ENCODE peak calls at places on chromosomes 13 and 19, in nine cellular contexts. I is Karpas-422, D is neural progenitor cell, X is breast epithelium, E is right lobe of liver, J is AG04450, Q is uterus, W is right cardiac atrium, B is PC-9. T is an unnamed sample.

GRCh38 chr13:106786006-106786579 is 218.2 kb upstream of the ARGLU1 start:
- DNase-seq in I (no peak), D (no peak), X (no peak), E (no peak), J (no peak), Q (no peak), W (no peak), B (peak; percentile 2), T (no peak)

GRCh38 chr19:53506728-53507127 is 31.2 kb upstream of the ZNF331 start:
- DNase-seq in I (no peak), D (no peak), X (no peak), E (no peak), J (no peak), Q (no peak), W (no peak), B (no peak), T (no peak)

GRCh38 chr13:96052655-96053002 is 572 bp downstream of the UGGT2 start:
- DNase-seq in I (peak; percentile 75), D (no peak), X (no peak), E (no peak), J (peak; percentile 20), Q (no peak), W (no peak), B (peak; percentile 63), T (no peak)

GRCh38 chr13:84086847-84087162 is 204.5 kb upstream of the SLITRK1 start:
- DNase-seq in I (no peak), D (no peak), X (no peak), E (no peak), J (no peak), Q (no peak), W (no peak), B (no peak), T (no peak)

GRCh38 chr13:25992076-25992475 is 59.7 kb downstream of the SHISA2 start:
- DNase-seq in I (no peak), D (no peak), X (no peak), E (no peak), J (no peak), Q (no peak), W (no peak), B (no peak), T (no peak)

GRCh38 chr19:11130824-11131455 is 24.6 kb downstream of the SPC24 start:
- DNase-seq in I (peak; percentile 89), D (peak; percentile 75), X (peak; percentile 89), E (peak; percentile 79), J (peak; percentile 45), Q (peak; percentile 88), W (peak; percentile 90), B (peak; percentile 41), T (peak; percentile 78)

GRCh38 chr13:73065665-73066350 is 7.0 kb downstream of the KLF5 start:
- DNase-seq in I (no peak), D (no peak), X (no peak), E (no peak), J (no peak), Q (no peak), W (no peak), B (peak; percentile 88), T (no peak)

GRCh38 chr19:49295208-49295880 is 29.6 kb downstream of the SLC6A16 start:
- DNase-seq in I (no peak), D (no peak), X (no peak), E (no peak), J (no peak), Q (no peak), W (no peak), B (no peak), T (no peak)

GRCh38 chr19:39193785-39194184 is 3.0 kb upstream of the NCCRP1 start:
- DNase-seq in I (no peak), D (peak; percentile 25), X (no peak), E (no peak), J (no peak), Q (no peak), W (no peak), B (no peak), T (no peak)

GRCh38 chr13:95627590-95627989 is 16.9 kb downstream of the DZIP1 start:
- DNase-seq in I (no peak), D (no peak), X (no peak), E (no peak), J (no peak), Q (no peak), W (no peak), B (no peak), T (no peak)

GRCh38 chr19:35044317-35045117 is 3.0 kb downstream of the HPN start:
- DNase-seq in I (peak; percentile 74), D (peak; percentile 60), X (no peak), E (peak; percentile 61), J (no peak), Q (peak; percentile 50), W (peak; percentile 83), B (no peak), T (peak; percentile 78)

GRCh38 chr19:34508540-34508939 is 27.0 kb downstream of the WTIP start:
- DNase-seq in I (no peak), D (no peak), X (no peak), E (no peak), J (no peak), Q (no peak), W (no peak), B (no peak), T (no peak)

GRCh38 chr19:31351212-31352193 is 2.3 kb upstream of the TSHZ3 start:
- DNase-seq in I (no peak), D (peak; percentile 68), X (no peak), E (no peak), J (no peak), Q (peak; percentile 56), W (peak; percentile 82), B (no peak), T (no peak)

GRCh38 chr13:49567501-49567900 is 17.9 kb downstream of the RCBTB1 start:
- DNase-seq in I (no peak), D (no peak), X (no peak), E (no peak), J (no peak), Q (no peak), W (no peak), B (no peak), T (no peak)

GRCh38 chr19:11023635-11024168 is 62.9 kb downstream of the SMARCA4 start:
- DNase-seq in I (no peak), D (no peak), X (no peak), E (no peak), J (no peak), Q (no peak), W (peak; percentile 26), B (no peak), T (no peak)

GRCh38 chr19:2812414-2813234 is 7.0 kb upstream of the ZNF554 start:
- DNase-seq in I (no peak), D (no peak), X (no peak), E (no peak), J (no peak), Q (no peak), W (peak; percentile 40), B (no peak), T (no peak)

GRCh38 chr19:50562329-50562728 is 5.9 kb downstream of the LRRC4B start:
- DNase-seq in I (no peak), D (no peak), X (no peak), E (no peak), J (no peak), Q (no peak), W (no peak), B (no peak), T (no peak)

GRCh38 chr19:23531976-23532375 is 136.7 kb upstream of the ZNF91 start:
- DNase-seq in I (no peak), D (no peak), X (no peak), E (no peak), J (no peak), Q (no peak), W (no peak), B (no peak), T (no peak)
- H3K9me3 ChIP-seq in I (no peaks in the 10 kb centered on the region), D (peaks cover 3% of the 10 kb centered on the region), X (no peaks in the 10 kb centered on the region), E (no peaks in the 10 kb centered on the region), J (peaks cover 26% of the 10 kb centered on the region), Q (no peaks in the 10 kb centered on the region), W (no peaks in the 10 kb centered on the region), B (peaks cover 38% of the 10 kb centered on the region), T (peaks cover 72% of the 10 kb centered on the region)

DNA sequence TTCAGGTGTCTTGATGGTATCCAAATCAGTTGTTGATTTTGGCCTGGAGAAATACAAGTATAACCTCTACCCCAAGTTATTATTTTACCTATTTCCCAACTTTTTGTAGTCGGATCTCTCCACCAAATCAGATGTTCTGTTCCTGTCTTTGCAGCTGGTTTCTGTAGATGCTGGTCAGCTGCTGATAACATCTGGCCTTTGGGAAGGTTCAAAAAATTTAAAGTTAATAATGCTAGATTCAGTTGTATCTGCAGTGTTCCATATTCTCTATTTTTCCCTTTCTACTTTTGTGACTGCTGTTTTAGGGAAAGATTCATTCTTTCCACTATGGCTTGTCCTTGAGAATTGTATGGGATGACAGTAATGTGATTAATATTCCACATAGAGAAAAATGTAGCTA is 99.3 kb downstream of the ZNF100 start:
- DNase-seq in I (no peak), D (no peak), X (no peak), E (no peak), J (no peak), Q (no peak), W (no peak), B (no peak), T (no peak)
- H3K9me3 ChIP-seq in I (no peaks in the 10 kb centered on the region), D (peaks cover 5% of the 10 kb centered on the region), X (no peaks in the 10 kb centered on the region), E (no peaks in the 10 kb centered on the region), J (peaks cover 8% of the 10 kb centered on the region), Q (no peaks in the 10 kb centered on the region), W (no peaks in the 10 kb centered on the region), B (no peaks in the 10 kb centered on the region), T (no peaks in the 10 kb centered on the region)

DNA sequence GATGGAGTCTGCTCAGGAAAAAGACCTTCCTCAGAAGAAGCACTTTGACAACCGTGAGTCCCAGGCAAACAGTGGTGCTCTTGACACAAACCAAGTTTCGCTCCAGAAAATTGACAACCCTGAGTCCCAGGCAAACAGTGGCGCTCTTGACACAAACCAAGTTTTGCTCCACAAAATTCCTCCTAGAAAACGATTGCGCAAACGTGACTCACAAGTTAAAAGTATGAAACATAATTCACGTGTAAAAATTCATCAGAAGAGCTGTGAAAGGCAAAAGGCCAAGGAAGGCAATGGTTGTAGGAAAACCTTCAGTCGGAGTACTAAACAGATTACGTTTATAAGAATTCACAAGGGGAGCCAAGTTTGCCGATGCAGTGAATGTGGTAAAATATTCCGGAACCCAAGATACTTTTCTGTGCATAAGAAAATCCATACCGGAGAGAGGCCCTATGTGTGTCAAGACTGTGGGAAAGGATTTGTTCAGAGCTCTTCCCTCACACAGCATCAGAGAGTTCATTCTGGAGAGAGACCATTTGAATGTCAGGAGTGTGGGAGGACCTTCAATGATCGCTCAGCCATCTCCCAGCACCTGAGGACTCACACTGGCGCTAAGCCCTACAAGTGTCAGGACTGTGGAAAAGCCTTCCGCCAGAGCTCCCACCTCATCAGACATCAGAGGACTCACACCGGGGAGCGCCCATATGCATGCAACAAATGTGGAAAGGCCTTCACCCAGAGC is 16.2 kb upstream of the ZNF544 start:
- DNase-seq in I (no peak), D (no peak), X (no peak), E (no peak), J (no peak), Q (no peak), W (no peak), B (no peak), T (no peak)
- H3K9me3 ChIP-seq in I (peaks cover 72% of the 10 kb centered on the region), D (peaks cover 15% of the 10 kb centered on the region), X (peaks cover 99% of the 10 kb centered on the region), E (peaks cover 93% of the 10 kb centered on the region), J (peaks cover 96% of the 10 kb centered on the region), Q (no peaks in the 10 kb centered on the region), W (peaks cover 66% of the 10 kb centered on the region), B (peaks cover 97% of the 10 kb centered on the region), T (peaks cover 100% of the 10 kb centered on the region)

GRCh38 chr19:58218899-58219298 is 9.8 kb upstream of the ZNF544 start:
- DNase-seq in I (peak; percentile 84), D (peak; percentile 26), X (no peak), E (no peak), J (no peak), Q (no peak), W (no peak), B (no peak), T (no peak)
- H3K9me3 ChIP-seq in I (peaks cover 33% of the 10 kb centered on the region), D (peaks cover 6% of the 10 kb centered on the region), X (peaks cover 90% of the 10 kb centered on the region), E (peaks cover 45% of the 10 kb centered on the region), J (peaks cover 78% of the 10 kb centered on the region), Q (no peaks in the 10 kb centered on the region), W (peaks cover 15% of the 10 kb centered on the region), B (peaks cover 57% of the 10 kb centered on the region), T (no peaks in the 10 kb centered on the region)

GRCh38 chr19:12350185-12350889 is 15.1 kb downstream of the ZNF442 start:
- DNase-seq in I (no peak), D (no peak), X (no peak), E (no peak), J (no peak), Q (no peak), W (no peak), B (no peak), T (no peak)
- H3K9me3 ChIP-seq in I (peaks cover 46% of the 10 kb centered on the region), D (peaks cover 50% of the 10 kb centered on the region), X (peaks cover 49% of the 10 kb centered on the region), E (peaks cover 59% of the 10 kb centered on the region), J (peaks cover 34% of the 10 kb centered on the region), Q (no peaks in the 10 kb centered on the region), W (peaks cover 7% of the 10 kb centered on the region), B (peaks cover 42% of the 10 kb centered on the region), T (no peaks in the 10 kb centered on the region)

T was measured in left lung.